ENCODE peak calls at places on chromosomes 5 and 9, in ten cellular contexts. K, I, V, M, C, P, O, Y, W and N are unnamed samples.
A peak's percentile ranks its signal among the peaks of the same experiment; 100 is the strongest.

GRCh38 chr9:123643518-123643917 is 286.4 kb downstream of the DENND1A start:
- DNase-seq in K (no peak), O (no peak), Y (no peak), V (no peak), P (peak; percentile 80), C (peak; percentile 85), I (no peak), W (no peak), M (no peak), N (no peak)

GRCh38 chr5:107812570-107813141 is 141.9 kb upstream of the EFNA5 start:
- DNase-seq in V (peak; percentile 86), P (no peak), Y (no peak), C (no peak), I (no peak), K (no peak), W (no peak), O (no peak), M (peak; percentile 59), N (no peak)

GRCh38 chr5:168532471-168532870 is 3.4 kb downstream of the FBLL1 start:
- DNase-seq in O (no peak), P (no peak), I (no peak), W (no peak), V (no peak), Y (no peak), M (no peak), C (no peak), K (no peak), N (no peak)

GRCh38 chr9:90905079-90905478 is 103.5 kb downstream of the SYK start:
- DNase-seq in M (no peak), K (no peak), Y (no peak), W (no peak), P (peak; percentile 69), V (no peak), I (no peak), C (no peak), O (no peak), N (no peak)

GRCh38 chr5:134603059-134603458 is 29.6 kb downstream of the SAR1B start:
- DNase-seq in V (peak; percentile 87), O (no peak), Y (no peak), M (no peak), W (no peak), I (no peak), P (no peak), K (no peak), C (no peak), N (no peak)

GRCh38 chr9:126165755-126166154 is 160.9 kb upstream of the MVB12B start:
- DNase-seq in W (no peak), K (no peak), M (no peak), P (no peak), C (no peak), O (no peak), V (no peak), Y (no peak), I (peak; percentile 64), N (no peak)

GRCh38 chr9:19648672-19649071 is 140.2 kb downstream of the SLC24A2 start:
- DNase-seq in Y (no peak), O (no peak), K (no peak), W (no peak), V (no peak), I (no peak), C (no peak), M (peak; percentile 15), P (no peak), N (no peak)

GRCh38 chr5:84274585-84275468 is 109.9 kb downstream of the EDIL3 start:
- DNase-seq in M (peak; percentile 9), I (no peak), O (peak; percentile 57), Y (peak; percentile 38), C (peak; percentile 35), V (peak; percentile 28), K (peak; percentile 26), P (peak; percentile 22), W (peak; percentile 61), N (no peak)

GRCh38 chr9:14096182-14096922 is 217.6 kb downstream of the NFIB start:
- DNase-seq in C (no peak), I (no peak), P (no peak), Y (peak; percentile 82), O (no peak), M (peak; percentile 53), V (peak; percentile 62), K (no peak), W (peak; percentile 97), N (no peak)

GRCh38 chr9:76744336-76744735 is 19.9 kb upstream of the PCA3 start:
- DNase-seq in O (no peak), V (no peak), W (no peak), I (no peak), Y (no peak), P (no peak), K (no peak), C (no peak), M (no peak), N (no peak)

GRCh38 chr9:89999534-90000370 is 394.9 kb downstream of the GADD45G start:
- DNase-seq in O (no peak), Y (peak; percentile 68), W (no peak), K (no peak), C (peak; percentile 86), P (peak; percentile 88), I (peak; percentile 88), V (peak; percentile 55), M (peak; percentile 81), N (peak; percentile 89)

GRCh38 chr5:157761690-157762611 is 18.4 kb downstream of the LSM11 start:
- DNase-seq in K (peak; percentile 35), P (peak; percentile 23), O (no peak), I (no peak), Y (peak; percentile 67), C (peak; percentile 8), M (no peak), W (peak; percentile 67), V (peak; percentile 72), N (no peak)

GRCh38 chr9:137112564-137113384 is 1.8 kb downstream of the DPP7 start:
- DNase-seq in Y (peak; percentile 31), C (no peak), O (no peak), W (no peak), K (no peak), I (no peak), P (no peak), V (no peak), M (no peak), N (no peak)

GRCh38 chr9:20599195-20599594 is 23.1 kb downstream of the MLLT3 start:
- DNase-seq in K (no peak), M (no peak), C (no peak), I (no peak), W (no peak), P (no peak), V (peak; percentile 78), Y (no peak), O (no peak), N (no peak)

GRCh38 chr5:97846646-97847045 is 663.6 kb upstream of the RIOK2 start:
- DNase-seq in Y (no peak), W (no peak), V (no peak), O (no peak), P (no peak), M (no peak), I (no peak), C (no peak), K (no peak), N (no peak)

GRCh38 chr9:4832786-4833579 is 40.2 kb downstream of the RCL1 start:
- DNase-seq in W (peak; percentile 98), C (no peak), O (no peak), K (peak; percentile 94), I (no peak), M (no peak), Y (peak; percentile 89), V (peak; percentile 100), P (no peak), N (no peak)

GRCh38 chr9:85536076-85536475 is 205.7 kb downstream of the AGTPBP1 start:
- DNase-seq in O (no peak), V (peak; percentile 60), W (peak; percentile 41), K (no peak), Y (no peak), C (no peak), I (no peak), M (no peak), P (peak; percentile 39), N (no peak)

GRCh38 chr9:93052791-93053540 is 5.5 kb upstream of the SUSD3 start:
- DNase-seq in C (no peak), P (peak; percentile 57), M (no peak), K (no peak), Y (no peak), W (no peak), V (no peak), I (no peak), O (no peak), N (no peak)

GRCh38 chr9:95048225-95049087 is 269.1 kb downstream of the FANCC start:
- DNase-seq in Y (peak; percentile 74), P (peak; percentile 91), C (peak; percentile 82), I (peak; percentile 92), W (peak; percentile 52), V (no peak), M (peak; percentile 67), K (no peak), O (peak; percentile 56), N (peak; percentile 62)
- TF ChIP-seq POLR2A in Y (peak; percentile 53), P (peak; percentile 69), C (peak; percentile 39), I (no peak), W (no peak), V (no peak), M (no peak), K (no peak), O (no peak), N (peak; percentile 73)

GRCh38 chr5:137190031-137190430 is 309.1 kb downstream of the SPOCK1 start:
- DNase-seq in M (no peak), P (no peak), K (no peak), W (no peak), C (no peak), O (no peak), V (no peak), Y (no peak), I (no peak), N (no peak)
- H3K27ac ChIP-seq in M (no peak overlapping the region), P (no peak overlapping the region), K (no peak overlapping the region), W (no peak overlapping the region), C (no peak overlapping the region), O (no peak overlapping the region), V (peak overlapping the region; percentile 49), Y (peak overlapping the region; percentile 26), I (no peak overlapping the region), N (no peak overlapping the region)

GRCh38 chr5:65213921-65214525 is 267.7 kb downstream of the ADAMTS6 start:
- DNase-seq in I (no peak), C (peak; percentile 9), P (no peak), K (peak; percentile 26), Y (peak; percentile 53), V (peak; percentile 39), W (peak; percentile 28), O (peak; percentile 7), M (peak; percentile 6), N (no peak)
- TF ChIP-seq CTCF in I (peak; percentile 38), C (peak; percentile 22), P (no peak), K (peak; percentile 34), Y (peak; percentile 40), V (peak; percentile 41), W (peak; percentile 50), O (peak; percentile 6), M (peak; percentile 32), N (no peak)

DNA sequence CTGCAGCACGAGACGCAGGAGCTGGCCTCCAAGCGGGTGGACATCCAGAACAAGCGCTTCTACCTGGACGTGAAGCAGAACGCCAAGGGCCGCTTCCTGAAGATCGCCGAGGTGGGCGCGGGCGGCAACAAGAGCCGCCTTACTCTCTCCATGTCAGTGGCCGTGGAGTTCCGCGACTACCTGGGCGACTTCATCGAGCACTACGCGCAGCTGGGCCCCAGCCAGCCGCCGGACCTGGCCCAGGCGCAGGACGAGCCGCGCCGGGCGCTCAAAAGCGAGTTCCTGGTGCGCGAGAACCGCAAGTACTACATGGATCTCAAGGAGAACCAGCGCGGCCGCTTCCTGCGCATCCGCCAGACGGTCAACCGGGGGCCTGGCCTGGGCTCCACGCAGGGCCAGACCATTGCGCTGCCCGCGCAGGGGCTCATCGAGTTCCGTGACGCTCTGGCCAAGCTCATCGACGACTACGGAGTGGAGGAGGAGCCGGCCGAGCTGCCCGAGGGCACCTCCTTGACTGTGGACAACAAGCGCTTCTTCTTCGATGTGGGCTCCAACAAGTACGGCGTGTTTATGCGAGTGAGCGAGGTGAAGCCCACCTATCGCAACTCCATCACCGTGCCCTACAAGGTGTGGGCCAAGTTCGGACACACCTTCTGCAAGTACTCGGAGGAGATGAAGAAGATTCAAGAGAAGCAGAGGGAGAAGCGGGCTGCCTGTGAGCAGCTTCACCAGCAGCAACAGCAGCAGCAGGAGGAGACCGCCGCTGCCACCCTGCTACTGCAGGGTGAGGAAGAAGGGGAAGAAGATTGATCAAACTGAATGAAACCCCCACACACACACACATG is 654 bp downstream of the PURA start:
- DNase-seq in I (peak; percentile 95), K (no peak), M (peak; percentile 52), P (peak; percentile 75), O (peak; percentile 20), Y (peak; percentile 73), C (peak; percentile 71), V (peak; percentile 55), W (peak; percentile 71), N (peak; percentile 66)
- TF ChIP-seq POLR2A in I (no peak), K (no peak), M (no peak), P (peak; percentile 52), O (no peak), Y (no peak), C (peak; percentile 61), V (no peak), W (no peak), N (no peak)